ENCODE peak calls at places on chromosomes 6 and 20, in four cellular contexts. X, A, V and H are unnamed samples.

GRCh38 chr6:15402401-15403045 is 156.7 kb downstream of the JARID2 start:
- DNase-seq in X (no peak), A (no peak), V (no peak), H (no peak)

GRCh38 chr6:49001856-49002255 is 461.2 kb downstream of the MMUT start:
- DNase-seq in X (no peak), A (no peak), V (no peak), H (no peak)

GRCh38 chr6:21049572-21049971 is 515.3 kb downstream of the CDKAL1 start:
- DNase-seq in X (no peak), A (no peak), V (no peak), H (no peak)

GRCh38 chr6:6803180-6803978 is 214.9 kb downstream of the LY86 start:
- DNase-seq in X (peak), A (no peak), V (peak), H (peak)

GRCh38 chr6:61940919-61941318 is 345.1 kb downstream of the KHDRBS2 start:
- DNase-seq in X (no peak), A (no peak), V (no peak), H (no peak)

GRCh38 chr6:46288863-46289262 is 118.1 kb upstream of the ENPP5 start:
- DNase-seq in X (no peak), A (no peak), V (no peak), H (no peak)

GRCh38 chr20:53384392-53384791 is 209.2 kb downstream of the ZNF217 start:
- DNase-seq in X (no peak), A (no peak), V (no peak), H (no peak)

GRCh38 chr6:679282-679681 is 13.7 kb downstream of the EXOC2 start:
- DNase-seq in X (no peak), A (no peak), V (no peak), H (no peak)

GRCh38 chr20:44901972-44902371 is 7.9 kb upstream of the PABPC1L start:
- DNase-seq in X (no peak), A (no peak), V (peak), H (no peak)

GRCh38 chr6:32107447-32107846 is 1.7 kb downstream of the TNXB start:
- DNase-seq in X (peak), A (peak), V (no peak), H (no peak)

GRCh38 chr20:47929368-47930115 is 144.3 kb upstream of the SULF2 start:
- DNase-seq in X (no peak), A (no peak), V (peak), H (peak)

GRCh38 chr20:24662286-24662685 is 192.9 kb downstream of the SYNDIG1 start:
- DNase-seq in X (no peak), A (no peak), V (no peak), H (no peak)

GRCh38 chr6:80438728-80439127 is 332.3 kb downstream of the BCKDHB start:
- DNase-seq in X (peak), A (no peak), V (peak), H (peak)

GRCh38 chr6:44655368-44656342 is 268.1 kb downstream of the CDC5L start:
- DNase-seq in X (peak), A (peak), V (peak), H (peak)

GRCh38 chr6:134657751-134658522 is 292.0 kb downstream of the ALDH8A1 start:
- DNase-seq in X (no peak), A (no peak), V (peak), H (no peak)

GRCh38 chr6:21595265-21595950 is 1.9 kb downstream of the SOX4 start:
- DNase-seq in X (peak), A (peak), V (peak), H (peak)

GRCh38 chr20:55004044-55004443 is 528.7 kb downstream of the DOK5 start:
- DNase-seq in X (peak), A (no peak), V (no peak), H (no peak)

GRCh38 chr6:169185011-169185521 is 68.6 kb downstream of the THBS2 start:
- DNase-seq in X (no peak), A (no peak), V (no peak), H (no peak)

GRCh38 chr6:44071670-44072451 is 55.4 kb downstream of the MRPL14 start:
- DNase-seq in X (no peak), A (peak), V (no peak), H (no peak)

GRCh38 chr6:154731296-154732218 is 1.7 kb upstream of the SCAF8 start:
- DNase-seq in X (no peak), A (no peak), V (no peak), H (no peak)

DNA sequence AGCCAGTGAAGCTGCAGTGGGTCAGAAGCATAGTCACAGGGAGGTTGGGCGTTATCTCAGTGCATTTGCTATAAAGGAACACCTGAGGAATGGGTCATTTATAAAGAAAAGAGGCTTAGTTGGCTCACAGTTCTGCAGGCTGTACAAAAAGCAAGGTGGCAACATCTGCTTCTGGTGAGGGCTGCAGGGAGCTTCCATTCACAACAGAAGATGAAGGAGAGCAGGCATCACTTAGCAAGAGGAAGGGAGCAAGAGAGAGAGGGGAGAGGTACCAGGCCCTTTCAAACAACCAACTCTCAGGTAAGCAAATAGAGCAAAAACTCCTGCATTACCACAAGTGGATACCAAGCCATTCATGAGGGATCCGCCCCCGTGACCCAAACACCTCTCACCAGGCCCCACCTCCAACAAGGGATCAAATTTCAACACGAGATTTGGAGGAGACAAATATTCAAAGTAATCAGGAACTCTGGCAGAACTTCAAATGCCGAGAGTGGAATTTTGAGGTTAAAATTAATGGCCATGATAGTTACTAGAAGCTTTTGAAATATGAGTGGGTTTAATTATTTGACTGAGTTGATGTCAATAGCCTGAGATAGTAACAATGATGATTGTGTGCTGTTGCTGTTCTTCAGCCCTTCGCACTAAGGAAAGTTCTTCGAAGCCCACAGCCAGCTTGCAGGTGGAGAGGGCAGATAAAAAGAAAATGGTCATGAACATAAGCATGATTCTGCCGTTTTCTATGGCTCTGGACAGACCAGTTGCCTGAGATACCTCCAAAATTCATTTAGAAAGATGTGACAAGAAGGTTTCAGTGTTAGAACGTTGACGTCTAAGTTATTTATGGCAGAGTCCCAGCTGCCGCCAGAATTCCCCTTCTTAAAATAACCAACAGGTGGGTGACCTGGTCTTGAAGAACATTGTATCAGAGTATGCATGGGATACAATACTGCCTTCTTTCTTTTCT is 55.3 kb upstream of the ADTRP start:
- DNase-seq in X (no peak), A (no peak), V (no peak), H (no peak)
- TF ChIP-seq CTCF in X (no peak), A (no peak), V (no peak), H (no peak)

DNA sequence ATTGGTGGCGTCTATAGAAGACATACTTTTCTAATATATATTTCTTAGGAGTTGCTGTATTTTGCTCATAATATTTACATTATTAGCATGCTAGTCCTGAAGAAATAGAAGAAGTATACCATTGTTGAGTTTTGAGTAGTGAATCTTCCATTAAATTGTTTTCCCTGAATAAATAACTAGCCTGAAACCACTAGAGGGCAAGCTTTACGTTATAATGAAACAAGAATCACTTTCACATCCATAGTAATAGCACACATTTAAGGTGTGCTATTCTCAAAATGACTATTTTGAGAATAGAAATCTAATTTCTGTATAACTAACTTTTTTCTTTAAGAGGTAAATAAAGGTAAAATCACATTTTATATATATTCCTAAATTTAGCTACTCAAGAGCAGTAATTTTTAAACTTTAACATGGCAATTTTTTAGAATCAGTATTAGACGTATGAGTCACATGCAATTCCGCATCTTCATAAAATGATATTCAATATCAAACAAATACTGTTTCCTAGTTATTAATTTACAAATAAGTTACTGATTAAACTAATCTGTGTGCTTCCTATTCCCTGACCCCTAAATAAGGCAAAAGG is 213.2 kb upstream of the MANEA start:
- DNase-seq in X (peak), A (no peak), V (peak), H (no peak)
- TF ChIP-seq CTCF in X (peak), A (no peak), V (peak), H (no peak)

DNA sequence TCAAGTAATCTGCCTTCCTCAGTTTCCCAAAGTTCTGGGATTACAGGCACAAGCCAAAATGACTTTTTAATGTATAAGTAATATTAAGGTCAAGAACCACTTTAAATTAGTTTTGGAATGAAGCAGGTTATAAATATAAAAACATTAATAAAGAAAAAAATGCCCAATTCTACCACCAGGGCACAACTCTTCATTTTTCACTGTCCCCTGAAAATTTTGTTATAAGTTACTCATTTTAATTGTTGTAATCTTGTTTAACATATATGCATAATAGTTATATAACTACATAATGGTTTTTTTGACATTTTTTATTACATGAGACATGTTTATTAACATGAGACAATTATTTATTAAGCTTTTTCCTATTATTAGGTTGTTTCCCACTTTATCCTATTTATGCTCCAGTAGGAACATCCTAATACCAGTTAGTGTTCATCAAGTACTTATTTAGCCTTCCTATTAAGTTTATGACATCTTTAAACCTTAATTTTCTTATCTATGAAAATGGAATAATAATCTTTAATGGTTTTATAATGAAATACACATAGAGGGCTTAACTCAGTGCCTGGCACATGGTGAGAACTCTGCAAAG is 182.1 kb upstream of the SCGN start:
- DNase-seq in X (no peak), A (no peak), V (no peak), H (no peak)
- TF ChIP-seq CTCF in X (no peak), A (no peak), V (no peak), H (no peak)

GRCh38 chr6:2448826-2449571 is 203.6 kb upstream of the GMDS start:
- DNase-seq in X (peak), A (no peak), V (peak), H (peak)
- TF ChIP-seq CTCF in X (peak), A (no peak), V (peak), H (peak)